ENCODE peak calls at places on chromosomes 16 and 17, in seven cellular contexts. One of them, this sample, is unnamed.

GRCh38 chr16:51159864-51160263 is 8.8 kb upstream of the SALL1 start:
- DNase-seq in left ventricle myocardium inferior: no peak
- DNase-seq in A549: no peak
- DNase-seq in fibroblast of mammary gland: no peak
- DNase-seq in tibial artery: no peak
- DNase-seq in cardiac muscle cell: no peak
- DNase-seq in heart left ventricle: no peak
- DNase-seq in this sample: no peak

GRCh38 chr17:79969906-79970305 is 65.8 kb downstream of the TBC1D16 start:
- DNase-seq in left ventricle myocardium inferior: no peak
- DNase-seq in A549: no peak
- DNase-seq in fibroblast of mammary gland: no peak
- DNase-seq in tibial artery: no peak
- DNase-seq in cardiac muscle cell: no peak
- DNase-seq in heart left ventricle: no peak
- DNase-seq in this sample: peak

GRCh38 chr17:17724307-17724921 is 43.2 kb downstream of the RAI1 start:
- DNase-seq in left ventricle myocardium inferior: no peak
- DNase-seq in A549: no peak
- DNase-seq in fibroblast of mammary gland: no peak
- DNase-seq in tibial artery: no peak
- DNase-seq in cardiac muscle cell: peak
- DNase-seq in heart left ventricle: peak
- DNase-seq in this sample: peak

GRCh38 chr16:54822502-54823291 is 108.0 kb upstream of the IRX5 start:
- DNase-seq in left ventricle myocardium inferior: no peak
- DNase-seq in A549: no peak
- DNase-seq in fibroblast of mammary gland: no peak
- DNase-seq in tibial artery: no peak
- DNase-seq in cardiac muscle cell: no peak
- DNase-seq in heart left ventricle: no peak
- DNase-seq in this sample: no peak

GRCh38 chr16:49700928-49701685 is 154.8 kb downstream of the ZNF423 start:
- DNase-seq in left ventricle myocardium inferior: no peak
- DNase-seq in A549: no peak
- DNase-seq in fibroblast of mammary gland: no peak
- DNase-seq in tibial artery: no peak
- DNase-seq in cardiac muscle cell: peak
- DNase-seq in heart left ventricle: no peak
- DNase-seq in this sample: no peak

GRCh38 chr17:10738516-10739258 is 8.9 kb upstream of the TMEM220 start:
- DNase-seq in left ventricle myocardium inferior: no peak
- DNase-seq in A549: no peak
- DNase-seq in fibroblast of mammary gland: no peak
- DNase-seq in tibial artery: no peak
- DNase-seq in cardiac muscle cell: peak
- DNase-seq in heart left ventricle: no peak
- DNase-seq in this sample: peak

GRCh38 chr16:85329059-85329812 is 217.0 kb upstream of the CIBAR2 start:
- DNase-seq in left ventricle myocardium inferior: no peak
- DNase-seq in A549: no peak
- DNase-seq in fibroblast of mammary gland: no peak
- DNase-seq in tibial artery: no peak
- DNase-seq in cardiac muscle cell: peak
- DNase-seq in heart left ventricle: no peak
- DNase-seq in this sample: peak

GRCh38 chr16:57873218-57873617 is 70.9 kb upstream of the KIFC3 start:
- DNase-seq in left ventricle myocardium inferior: no peak
- DNase-seq in A549: no peak
- DNase-seq in fibroblast of mammary gland: no peak
- DNase-seq in tibial artery: no peak
- DNase-seq in cardiac muscle cell: no peak
- DNase-seq in heart left ventricle: no peak
- DNase-seq in this sample: no peak

GRCh38 chr17:51166987-51167931 is 1.0 kb downstream of the NME2 start:
- DNase-seq in left ventricle myocardium inferior: peak
- DNase-seq in A549: peak
- DNase-seq in fibroblast of mammary gland: no peak
- DNase-seq in tibial artery: no peak
- DNase-seq in cardiac muscle cell: peak
- DNase-seq in heart left ventricle: peak
- DNase-seq in this sample: peak

GRCh38 chr16:11896776-11897175 is 19.0 kb downstream of the GSPT1 start:
- DNase-seq in left ventricle myocardium inferior: no peak
- DNase-seq in A549: no peak
- DNase-seq in fibroblast of mammary gland: peak
- DNase-seq in tibial artery: no peak
- DNase-seq in cardiac muscle cell: peak
- DNase-seq in heart left ventricle: no peak
- DNase-seq in this sample: no peak

GRCh38 chr16:53805747-53806146 is 101.8 kb downstream of the FTO start:
- DNase-seq in left ventricle myocardium inferior: no peak
- DNase-seq in A549: no peak
- DNase-seq in fibroblast of mammary gland: no peak
- DNase-seq in tibial artery: no peak
- DNase-seq in cardiac muscle cell: no peak
- DNase-seq in heart left ventricle: no peak
- DNase-seq in this sample: no peak

GRCh38 chr16:67284699-67285646 is 5.6 kb downstream of the PLEKHG4 start:
- DNase-seq in left ventricle myocardium inferior: no peak
- DNase-seq in A549: peak
- DNase-seq in fibroblast of mammary gland: peak
- DNase-seq in tibial artery: no peak
- DNase-seq in cardiac muscle cell: peak
- DNase-seq in heart left ventricle: no peak
- DNase-seq in this sample: peak

GRCh38 chr16:59067207-59067606 is 333.1 kb upstream of the GOT2 start:
- DNase-seq in left ventricle myocardium inferior: no peak
- DNase-seq in A549: no peak
- DNase-seq in fibroblast of mammary gland: no peak
- DNase-seq in tibial artery: no peak
- DNase-seq in cardiac muscle cell: peak
- DNase-seq in heart left ventricle: no peak
- DNase-seq in this sample: no peak

GRCh38 chr16:8867483-8868271 is 1.1 kb downstream of the CARHSP1 start:
- DNase-seq in left ventricle myocardium inferior: peak
- DNase-seq in A549: no peak
- DNase-seq in fibroblast of mammary gland: no peak
- DNase-seq in tibial artery: peak
- DNase-seq in cardiac muscle cell: no peak
- DNase-seq in heart left ventricle: peak
- DNase-seq in this sample: no peak

GRCh38 chr16:56798955-56799354 is 66.1 kb upstream of the SLC12A3 start:
- DNase-seq in left ventricle myocardium inferior: no peak
- DNase-seq in A549: no peak
- DNase-seq in fibroblast of mammary gland: no peak
- DNase-seq in tibial artery: no peak
- DNase-seq in cardiac muscle cell: no peak
- DNase-seq in heart left ventricle: no peak
- DNase-seq in this sample: no peak

GRCh38 chr17:82801377-82801970 is 38.3 kb downstream of the ZNF750 start:
- DNase-seq in left ventricle myocardium inferior: no peak
- DNase-seq in A549: no peak
- DNase-seq in fibroblast of mammary gland: no peak
- DNase-seq in tibial artery: no peak
- DNase-seq in cardiac muscle cell: no peak
- DNase-seq in heart left ventricle: peak
- DNase-seq in this sample: no peak

GRCh38 chr17:72063756-72064461 is 56.9 kb upstream of the SOX9 start:
- DNase-seq in left ventricle myocardium inferior: no peak
- DNase-seq in A549: no peak
- DNase-seq in fibroblast of mammary gland: no peak
- DNase-seq in tibial artery: no peak
- DNase-seq in cardiac muscle cell: peak
- DNase-seq in heart left ventricle: no peak
- DNase-seq in this sample: no peak

GRCh38 chr17:81735181-81736102 is 23.4 kb downstream of the SLC25A10 start:
- DNase-seq in left ventricle myocardium inferior: no peak
- DNase-seq in A549: no peak
- DNase-seq in fibroblast of mammary gland: peak
- DNase-seq in tibial artery: no peak
- DNase-seq in cardiac muscle cell: peak
- DNase-seq in heart left ventricle: no peak
- DNase-seq in this sample: no peak

GRCh38 chr17:81710514-81711308 is 1.4 kb upstream of the SLC25A10 start:
- DNase-seq in left ventricle myocardium inferior: no peak
- DNase-seq in A549: no peak
- DNase-seq in fibroblast of mammary gland: peak
- DNase-seq in tibial artery: no peak
- DNase-seq in cardiac muscle cell: peak
- DNase-seq in heart left ventricle: no peak
- DNase-seq in this sample: peak

GRCh38 chr16:50309527-50310307 is 43.4 kb downstream of the ADCY7 start:
- DNase-seq in left ventricle myocardium inferior: no peak
- DNase-seq in A549: no peak
- DNase-seq in fibroblast of mammary gland: no peak
- DNase-seq in tibial artery: peak
- DNase-seq in cardiac muscle cell: peak
- DNase-seq in heart left ventricle: no peak
- DNase-seq in this sample: no peak

GRCh38 chr17:12230411-12230810 is 209.7 kb downstream of the MAP2K4 start:
- DNase-seq in left ventricle myocardium inferior: no peak
- DNase-seq in A549: no peak
- DNase-seq in fibroblast of mammary gland: peak
- DNase-seq in tibial artery: no peak
- DNase-seq in cardiac muscle cell: no peak
- DNase-seq in heart left ventricle: no peak
- DNase-seq in this sample: no peak

GRCh38 chr16:29011112-29011511 is 26.3 kb downstream of the LAT start:
- DNase-seq in left ventricle myocardium inferior: no peak
- DNase-seq in A549: no peak
- DNase-seq in fibroblast of mammary gland: no peak
- DNase-seq in tibial artery: no peak
- DNase-seq in cardiac muscle cell: no peak
- DNase-seq in heart left ventricle: no peak
- DNase-seq in this sample: peak

GRCh38 chr17:42340691-42341127 is 47.5 kb downstream of the STAT3 start:
- DNase-seq in left ventricle myocardium inferior: no peak
- DNase-seq in A549: no peak
- DNase-seq in fibroblast of mammary gland: peak
- DNase-seq in tibial artery: no peak
- DNase-seq in cardiac muscle cell: no peak
- DNase-seq in heart left ventricle: no peak
- DNase-seq in this sample: no peak

GRCh38 chr17:32310927-32311568 is 30.9 kb downstream of the C17orf75 start:
- DNase-seq in left ventricle myocardium inferior: no peak
- DNase-seq in A549: no peak
- DNase-seq in fibroblast of mammary gland: peak
- DNase-seq in tibial artery: no peak
- DNase-seq in cardiac muscle cell: peak
- DNase-seq in heart left ventricle: no peak
- DNase-seq in this sample: peak
- H3K4me3 ChIP-seq in left ventricle myocardium inferior: peak
- H3K4me3 ChIP-seq in A549: no peak
- H3K4me3 ChIP-seq in fibroblast of mammary gland: no peak
- H3K4me3 ChIP-seq in tibial artery: peak
- H3K4me3 ChIP-seq in cardiac muscle cell: no peak
- H3K4me3 ChIP-seq in heart left ventricle: no peak
- H3K4me3 ChIP-seq in this sample: no peak

DNA sequence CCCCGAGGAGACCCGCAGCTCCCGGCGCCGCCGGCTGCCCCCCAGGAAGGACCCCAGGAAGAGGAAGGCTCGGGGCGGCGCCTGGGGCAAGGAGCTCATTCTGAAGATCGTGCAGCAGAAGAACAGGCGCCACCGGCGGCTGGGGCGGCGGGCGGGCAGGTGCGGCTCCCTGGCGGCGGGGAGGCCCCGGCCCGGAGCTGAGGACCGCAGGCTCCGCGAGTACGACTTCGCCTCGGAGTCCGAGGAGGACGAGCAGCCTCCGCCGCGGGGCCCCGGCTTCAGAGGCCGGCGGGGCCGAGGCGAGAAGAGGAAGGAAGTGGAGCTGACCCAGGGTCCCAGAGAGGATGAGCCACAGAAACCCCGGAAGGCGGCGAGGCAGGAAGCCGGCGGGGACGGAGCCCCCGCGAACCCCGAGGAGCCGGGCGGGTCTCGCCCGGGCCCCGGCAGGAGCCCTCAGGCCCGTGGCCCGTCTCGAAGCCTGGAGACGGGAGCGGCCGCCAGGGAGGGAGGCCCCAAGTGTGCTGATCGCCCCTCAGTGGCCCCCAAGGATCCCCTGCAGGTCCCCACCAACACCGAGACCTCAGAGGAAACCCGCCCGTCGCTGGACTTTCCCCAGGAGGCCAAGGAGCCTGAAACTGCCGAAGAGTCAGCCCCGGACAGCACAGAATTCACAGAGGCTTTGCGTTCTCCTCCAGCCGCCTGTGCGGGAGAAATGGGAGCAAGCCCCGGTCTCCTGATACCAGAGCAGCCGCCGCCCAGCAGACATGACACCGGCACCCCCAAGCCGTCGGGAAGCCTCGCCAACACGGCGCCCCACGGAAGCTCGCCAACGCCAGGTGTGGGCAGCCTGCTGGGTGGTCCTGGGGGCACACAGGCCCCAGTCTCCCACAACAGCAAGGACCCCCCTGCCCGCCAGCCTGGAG is 22.3 kb upstream of the ZFPM1 start:
- DNase-seq in left ventricle myocardium inferior: peak
- DNase-seq in A549: no peak
- DNase-seq in fibroblast of mammary gland: no peak
- DNase-seq in tibial artery: no peak
- DNase-seq in cardiac muscle cell: peak
- DNase-seq in heart left ventricle: no peak
- DNase-seq in this sample: no peak
- H3K4me3 ChIP-seq in left ventricle myocardium inferior: peak
- H3K4me3 ChIP-seq in A549: no peak
- H3K4me3 ChIP-seq in fibroblast of mammary gland: no peak
- H3K4me3 ChIP-seq in tibial artery: peak
- H3K4me3 ChIP-seq in cardiac muscle cell: no peak
- H3K4me3 ChIP-seq in heart left ventricle: peak
- H3K4me3 ChIP-seq in this sample: no peak

DNA sequence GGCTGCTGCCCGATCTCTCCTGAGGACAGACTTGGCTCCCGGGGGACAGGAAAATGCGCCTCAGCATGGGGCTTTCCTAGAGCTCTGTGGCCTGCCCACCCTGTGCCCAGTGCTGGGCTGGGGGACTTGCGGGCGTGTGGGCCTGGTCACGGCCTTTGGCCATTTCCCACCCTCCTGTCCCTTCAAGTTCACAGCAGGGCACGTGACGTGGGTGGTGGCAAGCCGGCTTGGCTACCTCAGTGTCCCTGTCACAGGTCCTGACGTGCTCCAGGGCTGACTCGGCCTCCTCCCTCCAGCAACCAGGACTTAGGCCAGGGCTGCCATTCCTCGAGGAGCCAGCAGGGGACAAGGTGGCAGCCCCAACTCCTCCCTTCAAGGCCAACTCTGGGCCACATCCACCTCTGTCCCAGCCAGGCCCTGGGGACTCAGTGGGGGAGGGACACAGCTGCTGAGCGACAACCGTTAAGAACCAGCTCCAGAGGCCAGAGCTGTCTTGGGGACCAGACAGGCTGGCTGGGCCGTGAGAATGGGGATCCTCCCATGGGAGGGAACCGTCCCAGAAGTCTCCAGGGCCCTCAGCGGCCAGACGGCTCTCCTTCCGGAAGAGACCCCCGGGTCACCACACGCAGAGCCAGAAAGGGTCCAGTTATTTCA is 981 bp upstream of the UNC13D start:
- DNase-seq in left ventricle myocardium inferior: peak
- DNase-seq in A549: peak
- DNase-seq in fibroblast of mammary gland: peak
- DNase-seq in tibial artery: peak
- DNase-seq in cardiac muscle cell: peak
- DNase-seq in heart left ventricle: peak
- DNase-seq in this sample: peak
- H3K4me3 ChIP-seq in left ventricle myocardium inferior: peak
- H3K4me3 ChIP-seq in A549: peak
- H3K4me3 ChIP-seq in fibroblast of mammary gland: no peak
- H3K4me3 ChIP-seq in tibial artery: no peak
- H3K4me3 ChIP-seq in cardiac muscle cell: no peak
- H3K4me3 ChIP-seq in heart left ventricle: peak
- H3K4me3 ChIP-seq in this sample: no peak

GRCh38 chr16:46743232-46743719 is 4.9 kb downstream of the MYLK3 start:
- DNase-seq in left ventricle myocardium inferior: peak
- DNase-seq in A549: no peak
- DNase-seq in fibroblast of mammary gland: peak
- DNase-seq in tibial artery: peak
- DNase-seq in cardiac muscle cell: peak
- DNase-seq in heart left ventricle: peak
- DNase-seq in this sample: no peak
- H3K4me3 ChIP-seq in left ventricle myocardium inferior: peak
- H3K4me3 ChIP-seq in A549: no peak
- H3K4me3 ChIP-seq in fibroblast of mammary gland: no peak
- H3K4me3 ChIP-seq in tibial artery: no peak
- H3K4me3 ChIP-seq in cardiac muscle cell: no peak
- H3K4me3 ChIP-seq in heart left ventricle: peak
- H3K4me3 ChIP-seq in this sample: no peak

This sample was measured in WERI-Rb-1.